ENCODE peak calls at places on chromosomes 11 and 22, in eight cellular contexts. C is esophagus muscularis mucosa, G is A549, D is breast epithelium, P is HCT116, X is sigmoid colon, M is ovary, V is adrenal gland. J is an unnamed sample.
A peak's percentile ranks its signal among the peaks of the same experiment; 100 is the strongest.

GRCh38 chr11:69075421-69076128 is 26.8 kb downstream of the TPCN2 start:
- DNase-seq in D (peak; percentile 63), G (no peak), P (peak; percentile 82), C (peak; percentile 93), V (no peak), X (peak; percentile 98), M (peak; percentile 97), J (peak; percentile 93)

GRCh38 chr11:22304337-22304961 is 33.7 kb upstream of the SLC17A6 start:
- DNase-seq in M (no peak), D (no peak), V (no peak), G (peak; percentile 52), X (no peak), C (no peak), P (peak; percentile 18), J (no peak)

GRCh38 chr11:32052218-32052617 is 38.7 kb upstream of the RCN1 start:
- DNase-seq in D (peak; percentile 53), X (peak; percentile 70), V (peak; percentile 48), P (peak; percentile 49), G (peak; percentile 38), C (no peak), M (peak; percentile 32), J (peak; percentile 45)

GRCh38 chr11:132858203-132858602 is 674.1 kb downstream of the OPCML start:
- DNase-seq in C (no peak), G (peak; percentile 18), V (no peak), D (no peak), X (no peak), M (no peak), P (no peak), J (no peak)

GRCh38 chr11:61545341-61545740 is 35.5 kb downstream of the SYT7 start:
- DNase-seq in V (no peak), C (no peak), G (peak; percentile 42), X (no peak), M (no peak), D (no peak), P (peak; percentile 22), J (peak; percentile 61)

GRCh38 chr11:11500744-11501487 is 120.9 kb downstream of the GALNT18 start:
- DNase-seq in P (no peak), D (no peak), G (no peak), X (no peak), V (no peak), M (no peak), C (no peak), J (no peak)

GRCh38 chr11:111427471-111427912 is 48.4 kb upstream of the POU2AF1 start:
- DNase-seq in G (no peak), V (no peak), M (no peak), D (no peak), P (no peak), C (no peak), X (no peak), J (no peak)

GRCh38 chr11:76579047-76579751 is 91.3 kb downstream of the LRRC32 start:
- DNase-seq in P (no peak), V (peak; percentile 65), X (no peak), G (no peak), C (peak; percentile 37), D (no peak), M (peak; percentile 46), J (no peak)

GRCh38 chr11:118923721-118924587 is 1.8 kb downstream of the BCL9L start:
- DNase-seq in M (no peak), G (no peak), D (no peak), V (no peak), P (no peak), X (peak; percentile 65), C (no peak), J (no peak)

GRCh38 chr11:134646561-134646960 is 234.5 kb upstream of the B3GAT1 start:
- DNase-seq in M (no peak), D (peak; percentile 38), P (no peak), C (no peak), G (no peak), V (no peak), X (peak; percentile 29), J (no peak)

DNA sequence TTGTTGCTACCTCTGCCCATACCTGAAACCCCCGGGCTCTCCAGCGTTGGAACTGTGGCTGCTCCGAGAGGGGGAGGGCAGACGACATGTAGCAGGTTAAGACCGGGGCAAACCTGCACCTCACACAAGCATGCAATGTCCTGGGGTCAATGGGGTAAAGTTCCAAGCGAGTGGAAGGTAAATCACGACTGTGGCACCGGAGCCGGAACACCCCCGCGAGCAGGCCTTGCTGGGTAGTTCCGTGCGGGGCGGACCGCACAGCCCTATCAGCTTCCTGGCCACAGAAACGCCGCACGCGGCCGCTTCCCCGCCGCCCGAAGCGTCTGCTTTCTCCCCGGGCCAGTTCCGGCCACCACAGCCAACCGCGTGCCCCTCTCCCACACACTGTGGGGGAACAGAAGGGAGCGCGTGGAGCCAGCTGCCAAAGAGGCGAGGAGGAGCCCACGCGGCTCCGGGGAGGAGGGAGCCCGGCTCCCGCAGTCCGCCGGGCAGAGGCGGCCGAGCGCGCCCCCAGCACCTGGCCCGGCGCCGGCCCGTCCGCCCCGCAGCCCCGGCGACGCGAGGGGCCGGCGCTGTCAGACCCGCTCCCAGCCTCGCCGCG is 1.6 kb downstream of the SPTBN2 start:
- DNase-seq in V (peak; percentile 56), P (no peak), M (peak; percentile 55), D (peak; percentile 51), C (no peak), G (peak; percentile 23), X (peak; percentile 59), J (no peak)
- TF ChIP-seq POLR2A in V (peak; percentile 54), P (peak; percentile 17), M (no peak), D (no peak), C (no peak), G (peak; percentile 37), X (no peak), J (no peak)

GRCh38 chr11:2380807-2381350 is 3.8 kb downstream of the CD81 start:
- DNase-seq in V (peak; percentile 79), P (no peak), G (no peak), M (peak; percentile 35), D (no peak), C (peak; percentile 94), X (peak; percentile 89), J (no peak)
- TF ChIP-seq POLR2A in V (peak; percentile 48), P (no peak), G (no peak), M (no peak), D (no peak), C (peak; percentile 31), X (no peak), J (no peak)

DNA sequence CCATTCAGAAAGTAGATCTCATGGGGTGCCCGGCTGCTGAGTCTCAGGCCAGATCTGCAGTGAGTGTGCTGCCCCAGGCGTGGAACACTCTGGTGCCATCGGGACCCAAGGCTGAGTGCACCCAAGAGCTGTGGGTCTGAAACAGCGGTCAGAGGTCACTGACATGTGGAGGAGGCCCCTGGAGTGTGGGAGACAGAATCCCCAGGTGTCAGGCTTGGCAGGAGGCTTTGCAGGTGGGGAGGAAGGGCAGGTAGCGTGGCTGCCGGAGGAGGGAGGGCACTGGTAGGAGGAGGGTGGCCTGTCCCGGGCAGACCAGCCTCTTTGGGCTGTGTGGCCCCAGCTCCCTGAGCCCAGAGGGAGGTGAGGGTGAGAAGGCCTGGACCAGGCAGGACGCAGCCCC is 31.7 kb upstream of the KRTAP5-6 start:
- DNase-seq in G (no peak), M (no peak), V (no peak), D (no peak), C (no peak), X (no peak), P (no peak), J (no peak)
- TF ChIP-seq POLR2A in G (no peak), M (no peak), V (no peak), D (no peak), C (no peak), X (no peak), P (no peak), J (no peak)

GRCh38 chr22:30922151-30922611 is 46.4 kb downstream of the MORC2 start:
- DNase-seq in P (no peak), V (peak; percentile 61), D (no peak), M (peak; percentile 68), X (peak; percentile 84), G (peak; percentile 23), C (peak; percentile 89), J (no peak)
- TF ChIP-seq POLR2A in P (no peak), V (no peak), D (no peak), M (no peak), X (no peak), G (no peak), C (no peak), J (no peak)

GRCh38 chr11:62755086-62755615 is 1.2 kb upstream of the ZBTB3 start:
- DNase-seq in D (no peak), M (no peak), P (no peak), V (no peak), X (no peak), G (no peak), C (no peak), J (no peak)

GRCh38 chr11:62757846-62758788 is 3.3 kb upstream of the POLR2G start:
- DNase-seq in G (no peak), X (no peak), V (no peak), P (no peak), M (no peak), D (no peak), C (no peak), J (no peak)

GRCh38 chr11:62752994-62753735 is 795 bp downstream of the ZBTB3 start:
- DNase-seq in V (no peak), X (no peak), G (no peak), D (no peak), M (no peak), P (no peak), C (no peak), J (no peak)

GRCh38 chr11:62752177-62752785 is 1.7 kb downstream of the ZBTB3 start:
- DNase-seq in M (no peak), G (no peak), V (no peak), X (no peak), D (no peak), C (no peak), P (no peak), J (no peak)

GRCh38 chr11:62753736-62754603 is at the start of gene ZBTB3:
- DNase-seq in P (peak; percentile 99), M (peak; percentile 96), G (peak; percentile 100), V (peak; percentile 99), C (peak; percentile 100), X (peak; percentile 99), D (peak; percentile 97), J (peak; percentile 94)
- TF ChIP-seq POLR2A in P (peak; percentile 86), M (peak; percentile 81), G (peak; percentile 86), V (peak; percentile 82), C (peak; percentile 72), X (peak; percentile 87), D (peak; percentile 51), J (peak; percentile 91)